ENCODE peak calls at places on chromosomes 3 and 15, in four cellular contexts. W, X, I and L are unnamed samples.

GRCh38 chr3:77602722-77603121 is 562.8 kb downstream of the ROBO2 start:
- DNase-seq in W (no peak), X (no peak), I (peak; percentile 2), L (no peak)

GRCh38 chr15:57509121-57509520 is 82.6 kb upstream of the MYZAP start:
- DNase-seq in W (no peak), X (peak; percentile 51), I (no peak), L (peak; percentile 86)

GRCh38 chr15:68259883-68260282 is 17.7 kb upstream of the FEM1B start:
- DNase-seq in W (no peak), X (no peak), I (no peak), L (no peak)

GRCh38 chr3:183116051-183116614 is 16.8 kb upstream of the MCCC1 start:
- DNase-seq in W (no peak), X (peak; percentile 75), I (peak; percentile 77), L (no peak)

GRCh38 chr15:90126457-90127435 is 24.5 kb upstream of the IDH2 start:
- DNase-seq in W (no peak), X (no peak), I (no peak), L (no peak)

GRCh38 chr15:50183112-50183794 is 1.3 kb downstream of the SLC27A2 start:
- DNase-seq in W (no peak), X (no peak), I (no peak), L (no peak)

GRCh38 chr15:79028411-79028964 is 62.1 kb downstream of the RASGRF1 start:
- DNase-seq in W (no peak), X (peak; percentile 70), I (peak; percentile 61), L (peak; percentile 9)

GRCh38 chr3:172367205-172368105 is 80.8 kb downstream of the GHSR start:
- DNase-seq in W (no peak), X (no peak), I (no peak), L (no peak)

GRCh38 chr15:47674576-47675232 is 42.6 kb upstream of the SEMA6D start:
- DNase-seq in W (no peak), X (no peak), I (no peak), L (no peak)

GRCh38 chr15:74964794-74965193 is 8.2 kb upstream of the RPP25 start:
- DNase-seq in W (no peak), X (no peak), I (no peak), L (no peak)

GRCh38 chr3:159866201-159866746 is 122.4 kb upstream of the IL12A start:
- DNase-seq in W (no peak), X (no peak), I (no peak), L (no peak)

GRCh38 chr3:176352716-176353334 is 844.5 kb downstream of the TBL1XR1 start:
- DNase-seq in W (no peak), X (no peak), I (no peak), L (no peak)

GRCh38 chr3:61723038-61723437 is 161.7 kb downstream of the PTPRG start:
- DNase-seq in W (no peak), X (no peak), I (no peak), L (no peak)

GRCh38 chr3:172546105-172546504 is 22.9 kb upstream of the TNFSF10 start:
- DNase-seq in W (no peak), X (no peak), I (no peak), L (no peak)

GRCh38 chr3:122331886-122332285 is 6.8 kb downstream of the CSTA start:
- DNase-seq in W (no peak), X (no peak), I (no peak), L (no peak)

GRCh38 chr3:7789324-7789723 is 712.3 kb upstream of the LMCD1 start:
- DNase-seq in W (no peak), X (no peak), I (no peak), L (no peak)

GRCh38 chr15:56042982-56043980 is 49.9 kb upstream of the NEDD4 start:
- DNase-seq in W (no peak), X (no peak), I (peak; percentile 59), L (no peak)

GRCh38 chr3:190513409-190514162 is at the start of gene IL1RAP:
- DNase-seq in W (peak; percentile 79), X (peak; percentile 90), I (peak; percentile 91), L (peak; percentile 92)

GRCh38 chr15:71115567-71116351 is 488 bp downstream of the THSD4 start:
- DNase-seq in W (no peak), X (peak; percentile 63), I (peak; percentile 52), L (peak; percentile 89)

GRCh38 chr3:149215474-149215873 is 6.2 kb downstream of the CP start:
- DNase-seq in W (no peak), X (no peak), I (no peak), L (no peak)

GRCh38 chr3:155323063-155323666 is 29.7 kb upstream of the STRIT1 start:
- DNase-seq in W (no peak), X (peak; percentile 78), I (peak; percentile 48), L (peak; percentile 33)

GRCh38 chr15:41967506-41968206 is 4.7 kb downstream of the EHD4 start:
- DNase-seq in W (no peak), X (peak; percentile 28), I (no peak), L (peak; percentile 61)

GRCh38 chr15:70788114-70789049 is 25.0 kb upstream of the UACA start:
- DNase-seq in W (no peak), X (no peak), I (peak; percentile 83), L (no peak)

GRCh38 chr15:77497108-77497737 is 76.5 kb downstream of the HMG20A start:
- DNase-seq in W (peak; percentile 24), X (peak; percentile 79), I (no peak), L (peak; percentile 94)

GRCh38 chr3:139119331-139120025 is 74.8 kb upstream of the PRR23C start:
- DNase-seq in W (no peak), X (no peak), I (no peak), L (no peak)

GRCh38 chr3:167148121-167148520 is 232.0 kb downstream of the ZBBX start:
- DNase-seq in W (no peak), X (no peak), I (no peak), L (no peak)

GRCh38 chr3:126180477-126181397 is at the start of gene ALDH1L1:
- DNase-seq in W (peak; percentile 68), X (peak; percentile 87), I (peak; percentile 40), L (peak; percentile 90)

GRCh38 chr3:192128922-192129321 is 598.4 kb downstream of the FGF12 start:
- DNase-seq in W (no peak), X (no peak), I (no peak), L (no peak)

GRCh38 chr3:136586580-136586979 is 165.6 kb downstream of the STAG1 start:
- DNase-seq in W (no peak), X (no peak), I (peak; percentile 55), L (no peak)

GRCh38 chr15:85329561-85330421 is 50.6 kb upstream of the AKAP13 start:
- DNase-seq in W (no peak), X (peak; percentile 32), I (no peak), L (peak; percentile 44)

GRCh38 chr3:9862391-9863235 is 17.4 kb downstream of the CIDEC start:
- DNase-seq in W (peak; percentile 28), X (peak; percentile 49), I (peak; percentile 41), L (peak; percentile 37)

GRCh38 chr3:8445861-8446260 is 55.8 kb upstream of the LMCD1 start:
- DNase-seq in W (no peak), X (no peak), I (no peak), L (no peak)

DNA sequence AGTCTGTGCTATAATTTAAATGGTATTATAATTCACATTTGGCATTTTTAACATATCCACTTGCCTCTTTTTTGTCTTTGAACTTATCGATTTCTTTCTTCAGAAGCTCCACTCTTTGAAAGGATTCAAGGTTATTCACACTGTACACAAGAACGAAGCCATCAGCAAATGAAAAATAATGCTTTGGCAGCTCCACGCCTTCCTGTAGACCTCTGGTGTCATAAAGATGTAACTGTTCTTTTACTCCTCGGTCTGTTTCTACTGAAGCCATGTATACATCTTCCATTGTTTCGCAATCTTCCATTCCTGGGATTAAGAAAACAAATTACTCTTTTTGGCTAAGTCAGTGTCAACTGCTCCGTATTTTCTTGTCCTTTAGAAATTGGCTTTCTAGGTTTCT is 16.0 kb downstream of the NKIRAS1 start:
- DNase-seq in W (no peak), X (no peak), I (peak; percentile 37), L (no peak)
- TF ChIP-seq CTCF in W (no peak), X (no peak), I (peak; percentile 19), L (no peak)

DNA sequence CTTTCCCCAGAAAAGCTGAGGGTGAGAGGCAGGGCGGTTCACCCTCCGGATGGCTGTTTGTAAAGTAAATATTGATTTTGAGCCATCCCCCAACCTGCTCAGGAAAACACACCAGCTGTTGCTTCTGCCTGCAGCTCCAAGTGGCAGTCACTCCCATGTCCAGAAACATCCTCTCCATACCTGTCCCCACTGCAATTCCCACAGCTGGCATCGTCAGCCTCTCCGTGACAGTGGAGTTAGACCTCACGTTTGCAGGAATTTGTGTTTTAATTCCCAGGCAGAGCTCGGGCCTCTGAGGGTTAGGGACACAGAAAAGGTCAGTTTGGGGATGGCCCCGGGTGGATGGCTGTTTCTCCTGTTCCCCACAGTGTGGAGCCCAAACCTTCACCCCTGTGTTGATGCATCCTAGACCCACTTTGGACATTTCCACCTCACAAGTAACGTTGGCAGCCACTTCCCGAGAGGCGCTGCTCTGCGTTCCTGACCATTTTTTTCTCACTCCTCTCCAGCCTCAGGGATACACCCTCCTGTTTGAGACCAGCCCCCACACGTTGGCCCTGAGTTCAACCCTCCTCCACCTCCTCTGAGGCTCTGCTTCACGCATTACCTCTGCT is 11.8 kb upstream of the FAM174B start:
- DNase-seq in W (no peak), X (peak; percentile 34), I (peak; percentile 69), L (peak; percentile 68)
- H3K9me3 ChIP-seq in W (no peaks in the 10 kb centered on the region), X (no peaks in the 10 kb centered on the region), I (no peaks in the 10 kb centered on the region), L (no peaks in the 10 kb centered on the region)

GRCh38 chr3:11534783-11535081 is 109.0 kb downstream of the VGLL4 start:
- DNase-seq in W (no peak), X (no peak), I (no peak), L (no peak)

GRCh38 chr3:11532865-11533490 is 110.7 kb downstream of the VGLL4 start:
- DNase-seq in W (no peak), X (no peak), I (no peak), L (peak; percentile 47)

GRCh38 chr3:11529281-11529680 is 114.4 kb downstream of the VGLL4 start:
- DNase-seq in W (no peak), X (no peak), I (no peak), L (no peak)

GRCh38 chr3:11534011-11534782 is 109.5 kb downstream of the VGLL4 start:
- DNase-seq in W (no peak), X (no peak), I (no peak), L (peak; percentile 92)

DNA sequence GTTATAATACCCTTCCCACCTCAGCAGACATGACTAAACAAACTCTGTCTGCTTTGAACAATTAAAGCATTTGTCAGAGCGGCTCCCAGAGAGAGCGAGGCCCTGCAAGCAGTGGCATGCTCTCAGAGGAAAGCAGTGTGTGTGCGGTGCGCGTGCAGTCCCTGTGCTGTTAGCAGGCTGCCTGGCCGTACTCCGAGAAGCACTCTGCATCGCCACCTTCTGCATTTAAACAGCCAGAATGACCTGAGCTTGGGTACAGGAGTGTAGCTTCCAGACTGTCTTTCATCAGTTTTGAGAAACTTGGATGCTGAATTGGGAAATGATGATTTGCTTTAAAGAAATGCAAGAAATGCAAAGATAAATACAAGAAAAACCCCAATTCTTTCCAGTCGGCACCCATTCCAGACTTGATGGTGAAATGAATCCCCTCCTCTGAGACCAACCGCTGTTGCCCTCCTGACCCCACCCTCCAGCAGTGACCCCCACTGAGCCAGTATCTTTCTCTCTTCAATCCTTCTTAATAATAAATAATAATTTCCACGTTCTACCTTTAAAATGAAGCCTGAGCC is 113.5 kb downstream of the VGLL4 start:
- DNase-seq in W (no peak), X (peak; percentile 66), I (peak; percentile 21), L (peak; percentile 89)
- TF ChIP-seq CTCF in W (no peak), X (no peak), I (no peak), L (peak; percentile 34)

DNA sequence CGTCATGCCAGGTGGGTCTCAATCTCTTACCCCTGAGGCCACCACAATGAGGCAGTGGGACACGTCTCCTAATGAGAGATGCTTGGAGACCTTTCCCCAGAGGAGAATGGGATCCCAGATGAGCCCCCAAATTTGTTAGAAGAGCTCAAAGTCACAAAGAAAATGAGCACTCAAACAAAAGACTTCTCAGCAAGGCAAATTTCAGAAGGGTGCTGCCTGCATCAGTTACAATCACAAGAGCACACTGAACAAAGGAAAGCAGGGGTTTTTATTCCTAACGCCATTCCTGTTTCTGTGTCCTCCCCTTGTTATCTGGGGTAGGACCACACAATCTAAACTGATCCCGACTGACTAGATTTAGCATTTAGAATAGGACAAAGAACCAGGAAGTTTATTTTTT is 50.1 kb downstream of the DLG1 start:
- DNase-seq in W (no peak), X (no peak), I (no peak), L (no peak)
- H3K9me3 ChIP-seq in W (no peaks in the 10 kb centered on the region), X (no peaks in the 10 kb centered on the region), I (peaks cover 25% of the 10 kb centered on the region), L (no peaks in the 10 kb centered on the region)